ENCODE peak calls at places on chromosomes 13 and 19, in four cellular contexts. J is mesendoderm; Q is CD4-positive, CD25-positive, alpha-beta regulatory T cell; V is NCI-H1092. Y is an unnamed sample.

GRCh38 chr19:49193822-49194394 is 36.3 kb downstream of the TRPM4 start:
- DNase-seq in J (no peak), Q (no peak), V (no peak), Y (no peak)

GRCh38 chr19:29328586-29328985 is 115.6 kb upstream of the UQCRFS1 start:
- DNase-seq in J (no peak), Q (no peak), V (no peak), Y (no peak)

GRCh38 chr19:11324748-11325389 is 14.6 kb downstream of the RAB3D start:
- DNase-seq in J (no peak), Q (no peak), V (no peak), Y (no peak)

GRCh38 chr19:40754611-40755247 is 3.7 kb downstream of the SNRPA start:
- DNase-seq in J (no peak), Q (no peak), V (no peak), Y (no peak)

GRCh38 chr13:22076658-22077057 is 405.8 kb downstream of the FGF9 start:
- DNase-seq in J (no peak), Q (no peak), V (no peak), Y (no peak)

GRCh38 chr19:19056636-19057275 is 7.0 kb upstream of the SLC25A42 start:
- DNase-seq in J (no peak), Q (no peak), V (no peak), Y (no peak)

GRCh38 chr13:102311433-102311796 is 90.4 kb downstream of the FGF14 start:
- DNase-seq in J (no peak), Q (no peak), V (no peak), Y (no peak)

GRCh38 chr19:14432817-14433453 is at the start of gene PKN1:
- DNase-seq in J (peak; percentile 52), Q (peak; percentile 44), V (peak; percentile 49), Y (peak; percentile 68)

GRCh38 chr19:29715695-29716581 is 877 bp upstream of the C19orf12 start:
- DNase-seq in J (peak; percentile 50), Q (no peak), V (no peak), Y (no peak)

GRCh38 chr19:45498411-45499195 is at the start of gene PPM1N:
- DNase-seq in J (peak; percentile 67), Q (peak; percentile 52), V (no peak), Y (no peak)

GRCh38 chr19:51020988-51021651 is 1.6 kb upstream of the KLK10 start:
- DNase-seq in J (peak; percentile 57), Q (no peak), V (no peak), Y (peak; percentile 38)

GRCh38 chr19:3863648-3864047 is 5.2 kb downstream of the ZFR2 start:
- DNase-seq in J (no peak), Q (no peak), V (no peak), Y (no peak)